ENCODE peak calls at places on chromosome 11, in nine cellular contexts. H is A549; O is neural progenitor cell; E is HCT116; G is IMR-90; F is stomach; Z is testis; Y is effector memory CD4-positive, alpha-beta T cell; R is CD8-positive, alpha-beta T cell. N is an unnamed sample.

GRCh38 chr11:71946144-71946571 is 17.3 kb downstream of the RNF121 start:
- DNase-seq in G (peak; percentile 78), F (no peak), E (no peak), Z (no peak), H (peak; percentile 77), O (no peak), Y (no peak), R (no peak), N (no peak)

GRCh38 chr11:100105605-100106358 is 581.3 kb upstream of the ARHGAP42 start:
- DNase-seq in Z (no peak), E (no peak), O (no peak), Y (no peak), G (no peak), R (no peak), F (no peak), H (no peak), N (peak; percentile 69)

GRCh38 chr11:36628765-36629199 is 30.7 kb upstream of the RAG2 start:
- DNase-seq in O (peak; percentile 10), Y (no peak), F (no peak), E (no peak), R (no peak), Z (no peak), H (no peak), G (no peak), N (no peak)

GRCh38 chr11:31806186-31806943 is 4.8 kb downstream of the PAX6 start:
- DNase-seq in Y (no peak), G (no peak), H (no peak), F (no peak), O (peak; percentile 45), R (no peak), E (no peak), Z (no peak), N (no peak)

GRCh38 chr11:56846631-56847400 is 98.3 kb upstream of the OR9G4 start:
- DNase-seq in G (no peak), H (no peak), O (no peak), Y (no peak), R (no peak), E (no peak), F (no peak), Z (no peak), N (no peak)

GRCh38 chr11:102730036-102730815 is 5.5 kb upstream of the MMP8 start:
- DNase-seq in E (no peak), F (no peak), R (no peak), Y (no peak), O (no peak), Z (no peak), H (no peak), G (peak; percentile 57), N (no peak)

GRCh38 chr11:5369793-5370192 is 13.8 kb upstream of the OR51M1 start:
- DNase-seq in G (peak; percentile 90), E (no peak), H (peak; percentile 11), Y (no peak), O (peak; percentile 36), R (no peak), Z (no peak), F (no peak), N (no peak)

GRCh38 chr11:130405428-130405827 is 23.0 kb downstream of the ADAMTS8 start:
- DNase-seq in H (no peak), E (no peak), O (no peak), G (no peak), Z (no peak), Y (no peak), R (no peak), F (no peak), N (peak; percentile 42)

GRCh38 chr11:56932572-56933235 is 56.0 kb upstream of the OR5AK2 start:
- DNase-seq in O (no peak), G (peak; percentile 28), E (peak; percentile 63), Y (no peak), R (no peak), Z (no peak), H (peak; percentile 97), F (no peak), N (no peak)

GRCh38 chr11:111733009-111733408 is 33.2 kb downstream of the PPP2R1B start:
- DNase-seq in H (no peak), G (peak; percentile 91), Z (no peak), E (no peak), F (no peak), O (no peak), R (no peak), Y (no peak), N (no peak)

GRCh38 chr11:123373754-123374621 is 56.1 kb upstream of the GRAMD1B start:
- DNase-seq in Z (no peak), G (no peak), E (no peak), Y (no peak), F (no peak), R (no peak), O (no peak), H (no peak), N (no peak)

GRCh38 chr11:117970400-117971024 is 15.7 kb upstream of the IL10RA start:
- DNase-seq in H (no peak), Z (no peak), E (no peak), R (no peak), F (no peak), Y (no peak), O (no peak), G (no peak), N (no peak)

GRCh38 chr11:82731691-82732277 is 1.9 kb downstream of the FAM181B start:
- DNase-seq in Y (no peak), G (no peak), H (no peak), F (no peak), E (no peak), R (no peak), O (peak; percentile 30), Z (no peak), N (peak; percentile 61)

GRCh38 chr11:130847517-130847916 is 68.8 kb downstream of the SNX19 start:
- DNase-seq in E (peak; percentile 46), F (no peak), G (peak; percentile 87), Y (no peak), Z (no peak), H (peak; percentile 75), O (no peak), R (no peak), N (no peak)

GRCh38 chr11:89405629-89406028 is 85.5 kb downstream of the NOX4 start:
- DNase-seq in E (peak; percentile 6), F (no peak), Y (no peak), R (no peak), G (no peak), O (peak; percentile 40), Z (no peak), H (peak; percentile 1), N (no peak)

GRCh38 chr11:2920343-2920742 is 8.9 kb downstream of the PHLDA2 start:
- DNase-seq in R (no peak), Y (no peak), G (no peak), F (no peak), Z (no peak), H (no peak), E (no peak), O (no peak), N (no peak)

DNA sequence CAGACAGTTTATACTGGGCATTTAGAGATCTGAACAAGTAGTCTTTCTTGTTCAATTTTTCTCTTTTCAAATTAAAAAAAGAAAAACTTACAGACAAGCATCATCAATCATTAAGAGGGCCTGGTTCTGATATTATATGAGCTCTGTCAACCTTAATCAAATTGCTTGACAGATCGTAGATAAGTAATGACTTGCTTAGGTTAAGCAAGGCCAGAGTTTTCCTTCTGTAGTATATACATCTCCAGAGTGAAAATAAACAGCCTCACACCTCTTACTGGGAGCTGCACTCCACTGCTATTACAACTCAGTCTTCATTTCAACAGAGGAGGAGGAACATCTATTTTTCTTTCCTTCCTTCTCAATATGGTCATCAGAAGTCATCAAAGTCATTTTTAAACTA is 13.5 kb downstream of the CDON start:
- DNase-seq in F (no peak), H (no peak), R (no peak), Z (no peak), G (no peak), E (no peak), O (no peak), Y (no peak), N (no peak)
- H3K4me1 ChIP-seq in F (no peaks in the 10 kb centered on the region), H (no peaks in the 10 kb centered on the region), R (no peaks in the 10 kb centered on the region), Z (no peaks in the 10 kb centered on the region), G (no peaks in the 10 kb centered on the region), E (no peaks in the 10 kb centered on the region), O (peaks cover 16% of the 10 kb centered on the region), Y (no peaks in the 10 kb centered on the region), N (no peaks in the 10 kb centered on the region)

GRCh38 chr11:65428578-65429068 is 6.0 kb downstream of the NEAT1 start:
- DNase-seq in F (peak; percentile 65), G (no peak), H (no peak), R (no peak), Y (no peak), Z (peak; percentile 48), E (no peak), O (no peak), N (no peak)
- H3K4me1 ChIP-seq in F (peaks cover 43% of the 10 kb centered on the region), G (no peaks in the 10 kb centered on the region), H (peaks cover 43% of the 10 kb centered on the region), R (peaks cover 71% of the 10 kb centered on the region), Y (peaks cover 47% of the 10 kb centered on the region), Z (peaks cover 33% of the 10 kb centered on the region), E (peaks cover 28% of the 10 kb centered on the region), O (peaks cover 16% of the 10 kb centered on the region), N (peaks cover 4% of the 10 kb centered on the region)

GRCh38 chr11:128697645-128698174 is 3.8 kb downstream of the FLI1 start:
- DNase-seq in E (no peak), R (no peak), F (no peak), Z (no peak), G (no peak), H (no peak), O (no peak), Y (no peak), N (peak; percentile 23)

GRCh38 chr11:128696930-128697329 is 3.1 kb downstream of the FLI1 start:
- DNase-seq in H (no peak), R (no peak), E (no peak), O (no peak), Y (no peak), F (no peak), Z (no peak), G (no peak), N (no peak)

GRCh38 chr11:128704517-128704916 is 10.6 kb downstream of the FLI1 start:
- DNase-seq in H (no peak), G (no peak), F (no peak), R (no peak), Z (no peak), E (no peak), Y (no peak), O (no peak), N (no peak)

GRCh38 chr11:128701936-128702335 is 8.1 kb downstream of the FLI1 start:
- DNase-seq in R (no peak), G (no peak), E (no peak), Y (no peak), F (no peak), H (no peak), O (no peak), Z (no peak), N (no peak)

DNA sequence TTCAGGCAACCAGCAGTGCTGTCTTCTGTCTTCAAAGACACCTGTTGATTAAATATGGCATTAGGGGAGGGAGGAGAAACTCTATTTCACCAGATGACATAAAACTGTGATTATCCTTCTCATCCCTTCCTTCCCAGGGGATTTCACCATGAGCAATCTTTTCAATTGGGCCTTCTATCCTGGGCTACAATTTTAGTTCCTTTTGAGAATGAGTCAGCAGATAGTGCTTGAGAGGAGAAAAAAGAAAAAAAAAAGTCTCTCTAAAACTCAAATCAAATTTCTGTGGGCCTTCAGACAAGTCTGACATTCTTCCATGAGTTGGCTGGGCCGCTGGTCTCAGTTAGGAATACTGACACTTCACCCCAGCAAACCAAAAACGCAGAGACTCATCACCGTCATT is 7.2 kb downstream of the FLI1 start:
- DNase-seq in G (peak; percentile 74), F (no peak), Y (no peak), O (no peak), H (no peak), Z (no peak), R (no peak), E (no peak), N (peak; percentile 5)
- H3K4me1 ChIP-seq in G (peaks cover 1% of the 10 kb centered on the region), F (peaks cover 3% of the 10 kb centered on the region), Y (peaks cover 72% of the 10 kb centered on the region), O (no peaks in the 10 kb centered on the region), H (no peaks in the 10 kb centered on the region), Z (no peaks in the 10 kb centered on the region), R (peaks cover 91% of the 10 kb centered on the region), E (no peaks in the 10 kb centered on the region), N (no peaks in the 10 kb centered on the region)

GRCh38 chr11:6599884-6600390 is 3.5 kb downstream of the RRP8 start:
- DNase-seq in F (no peak), Y (no peak), O (no peak), E (no peak), Z (no peak), R (no peak), G (no peak), H (no peak), N (peak; percentile 20)
- H3K4me1 ChIP-seq in F (peaks cover 43% of the 10 kb centered on the region), Y (peaks cover 8% of the 10 kb centered on the region), O (peaks cover 16% of the 10 kb centered on the region), E (peaks cover 4% of the 10 kb centered on the region), Z (peaks cover 13% of the 10 kb centered on the region), R (peaks cover 24% of the 10 kb centered on the region), G (peaks cover 5% of the 10 kb centered on the region), H (peaks cover 13% of the 10 kb centered on the region), N (no peaks in the 10 kb centered on the region)